ENCODE peak calls at places on chromosomes 1 and 21, in seven cellular contexts. J, F, M, T, C, N and Z are unnamed samples.

GRCh38 chr1:152878042-152878441 is at the start of gene SMCP:
- DNase-seq in M (peak; percentile 9), C (no peak), T (no peak), F (no peak), J (no peak), N (no peak), Z (no peak)

GRCh38 chr1:174818951-174819350 is 180.8 kb upstream of the CACYBP start:
- DNase-seq in C (no peak), T (no peak), J (no peak), F (no peak), M (no peak), N (no peak), Z (no peak)

GRCh38 chr1:46368781-46369180 is 25.3 kb upstream of the FAAH start:
- DNase-seq in T (no peak), M (no peak), J (no peak), N (no peak), F (no peak), C (no peak), Z (no peak)

GRCh38 chr1:62621907-62622306 is 24.6 kb downstream of the ANGPTL3 start:
- DNase-seq in F (no peak), C (peak; percentile 60), M (peak; percentile 13), J (peak; percentile 76), N (no peak), T (peak; percentile 12), Z (no peak)

GRCh38 chr1:227225715-227226346 is 92.5 kb downstream of the CDC42BPA start:
- DNase-seq in C (no peak), F (no peak), J (no peak), M (no peak), N (no peak), T (no peak), Z (no peak)

GRCh38 chr1:100882622-100883186 is 11.9 kb downstream of the EXTL2 start:
- DNase-seq in C (no peak), M (no peak), N (no peak), F (no peak), T (no peak), J (no peak), Z (no peak)

GRCh38 chr1:9687120-9687875 is 35.8 kb downstream of the PIK3CD start:
- DNase-seq in F (peak; percentile 70), C (no peak), M (peak; percentile 80), N (no peak), J (peak; percentile 60), T (no peak), Z (peak; percentile 78)

GRCh38 chr1:208600456-208600855 is 356.3 kb upstream of the PLXNA2 start:
- DNase-seq in J (no peak), C (no peak), F (no peak), M (no peak), N (no peak), T (no peak), Z (no peak)

GRCh38 chr1:246565751-246566127 is 322 bp downstream of the TFB2M start:
- DNase-seq in F (no peak), C (no peak), N (no peak), T (no peak), M (no peak), J (no peak), Z (no peak)

GRCh38 chr1:119711804-119712341 is at the start of gene PHGDH:
- DNase-seq in M (peak; percentile 82), T (peak; percentile 57), N (no peak), C (peak; percentile 8), F (peak; percentile 87), J (peak; percentile 76), Z (peak; percentile 59)

GRCh38 chr1:206895320-206895719 is 1.9 kb upstream of the IL24 start:
- DNase-seq in N (no peak), J (no peak), F (no peak), T (no peak), C (no peak), M (no peak), Z (no peak)

GRCh38 chr21:33478858-33479678 is 706 bp downstream of the TMEM50B start:
- DNase-seq in J (peak; percentile 69), F (no peak), M (peak; percentile 46), N (no peak), T (no peak), C (no peak), Z (peak; percentile 60)

GRCh38 chr1:54248966-54249365 is 49.0 kb downstream of the MRPL37 start:
- DNase-seq in J (no peak), M (no peak), C (no peak), N (no peak), F (no peak), T (no peak), Z (no peak)

GRCh38 chr1:58991305-58991704 is 207.5 kb upstream of the JUN start:
- DNase-seq in F (no peak), N (no peak), T (no peak), M (no peak), C (no peak), J (no peak), Z (no peak)

GRCh38 chr1:169049258-169049936 is 57.1 kb upstream of the ATP1B1 start:
- DNase-seq in J (no peak), T (no peak), F (no peak), M (no peak), N (no peak), C (no peak), Z (no peak)

GRCh38 chr1:61055110-61055614 is 27.2 kb upstream of the NFIA start:
- DNase-seq in N (no peak), M (peak; percentile 35), C (no peak), F (peak; percentile 72), T (peak; percentile 36), J (no peak), Z (no peak)

GRCh38 chr1:212545941-212546638 is 62.5 kb upstream of the ATF3 start:
- DNase-seq in N (no peak), C (no peak), F (peak; percentile 78), T (peak; percentile 79), J (no peak), M (peak; percentile 6), Z (no peak)

GRCh38 chr1:229607370-229607769 is 18.6 kb downstream of the TAF5L start:
- DNase-seq in T (no peak), N (no peak), J (no peak), C (no peak), F (no peak), M (no peak), Z (no peak)

GRCh38 chr1:228960705-228961104 is 225.4 kb downstream of the RHOU start:
- DNase-seq in J (no peak), M (no peak), C (no peak), N (no peak), T (no peak), F (peak; percentile 49), Z (no peak)

GRCh38 chr1:158180741-158181576 is at the start of gene CD1D:
- DNase-seq in J (peak; percentile 82), M (peak; percentile 16), T (no peak), N (no peak), C (no peak), F (peak; percentile 67), Z (peak; percentile 73)

DNA sequence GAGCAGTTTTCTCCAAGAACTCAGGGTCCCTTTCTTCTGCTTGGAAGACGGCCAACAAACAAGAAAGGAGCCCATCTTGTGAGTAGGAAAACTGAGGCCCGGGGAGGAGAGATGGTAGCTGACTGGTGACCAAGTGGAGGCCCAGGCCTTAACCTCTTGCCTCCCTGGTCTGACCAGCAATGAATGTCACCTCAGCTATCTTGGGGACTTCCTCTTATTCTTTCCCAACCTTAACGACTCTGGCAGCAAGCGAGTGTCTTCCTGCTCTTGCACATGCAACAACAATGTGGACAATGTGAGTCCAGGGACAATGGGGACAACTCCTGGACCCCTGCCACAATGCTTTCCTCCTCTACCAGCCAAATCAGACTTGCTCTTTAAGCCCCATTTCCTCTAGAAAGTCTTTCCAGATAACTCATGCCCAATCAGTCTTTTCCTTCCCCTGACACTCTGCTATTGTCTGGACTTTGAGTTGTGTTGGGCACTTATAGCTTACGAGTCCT is 12.6 kb downstream of the HSPG2 start:
- DNase-seq in T (no peak), F (peak; percentile 74), C (no peak), J (no peak), M (no peak), N (no peak), Z (no peak)
- TF ChIP-seq POLR2A in T (no peak), F (no peak), C (no peak), J (no peak), M (no peak), N (no peak), Z (no peak)

DNA sequence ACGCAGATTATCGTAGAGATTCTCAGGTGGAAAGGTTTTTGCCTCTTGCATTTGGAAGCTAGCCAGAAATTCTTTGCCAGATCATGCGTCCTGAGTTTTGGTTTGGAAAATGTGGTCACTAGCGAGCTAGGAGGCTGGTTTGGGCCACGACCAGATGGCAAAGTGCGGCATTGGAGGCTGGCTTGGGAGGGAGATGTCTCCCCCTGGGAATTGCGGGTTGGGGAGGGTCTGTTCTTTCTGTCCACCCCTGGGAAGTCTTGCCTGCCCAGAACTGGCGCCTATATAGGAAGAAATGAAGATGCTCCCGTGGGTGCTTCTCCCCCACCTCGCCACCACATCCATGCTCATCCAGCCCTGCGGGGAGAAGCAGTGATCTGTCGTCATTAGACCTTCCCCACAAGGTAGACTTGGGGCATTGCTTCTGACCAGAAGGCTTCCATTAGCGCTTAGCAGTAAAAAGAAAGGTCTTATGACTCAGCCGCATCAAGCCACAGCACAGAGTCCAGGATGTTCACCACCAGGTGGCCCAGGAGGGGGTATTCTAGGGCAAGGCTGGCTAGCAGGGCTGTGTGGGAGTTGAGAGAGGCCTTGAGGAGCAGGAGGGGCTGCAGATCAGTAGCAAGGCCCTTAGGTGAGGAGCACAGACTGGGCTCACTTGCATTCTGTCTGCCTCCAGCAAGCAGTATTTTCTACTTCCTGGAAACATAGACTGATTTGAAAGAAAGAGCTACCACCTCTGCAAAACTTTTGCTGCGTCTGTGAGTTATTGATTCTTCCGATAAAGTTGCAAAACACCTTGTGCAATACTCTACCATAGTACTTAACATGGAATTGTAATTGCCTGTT is 1.5 kb upstream of the PTP4A2 start:
- DNase-seq in F (no peak), C (peak; percentile 86), T (peak; percentile 48), J (peak; percentile 72), M (peak; percentile 74), N (no peak), Z (peak; percentile 84)
- H3K4me1 ChIP-seq in F (peaks cover 58% of the 10 kb centered on the region), C (peaks cover 39% of the 10 kb centered on the region), T (peaks cover 42% of the 10 kb centered on the region), J (peaks cover 32% of the 10 kb centered on the region), M (peaks cover 48% of the 10 kb centered on the region), N (peaks cover 18% of the 10 kb centered on the region), Z (peaks cover 9% of the 10 kb centered on the region)

GRCh38 chr1:24319962-24320361 is 805 bp downstream of the GRHL3 start:
- DNase-seq in F (no peak), J (no peak), M (no peak), C (no peak), N (no peak), T (no peak), Z (no peak)

GRCh38 chr1:24322636-24323177 is 3.5 kb downstream of the GRHL3 start:
- DNase-seq in N (no peak), C (no peak), J (no peak), F (no peak), M (no peak), T (no peak), Z (no peak)

GRCh38 chr1:24321150-24321549 is 2.0 kb downstream of the GRHL3 start:
- DNase-seq in F (no peak), T (no peak), J (no peak), N (no peak), C (no peak), M (no peak), Z (no peak)

GRCh38 chr1:24323281-24323680 is 4.1 kb downstream of the GRHL3 start:
- DNase-seq in M (no peak), T (no peak), N (no peak), F (no peak), C (no peak), J (no peak), Z (no peak)

GRCh38 chr1:24321712-24322635 is 2.8 kb downstream of the GRHL3 start:
- DNase-seq in M (peak; percentile 51), J (peak; percentile 70), T (no peak), N (no peak), F (peak; percentile 73), C (no peak), Z (peak; percentile 67)
- TF ChIP-seq POLR2A in M (peak; percentile 34), J (peak; percentile 65), T (no peak), N (no peak), F (no peak), C (peak; percentile 18), Z (no peak)

GRCh38 chr1:179883040-179883501 is 986 bp downstream of the TOR1AIP1 start:
- DNase-seq in N (no peak), J (no peak), C (no peak), M (no peak), T (no peak), F (no peak), Z (peak; percentile 76)
- H3K4me1 ChIP-seq in N (no peaks in the 10 kb centered on the region), J (peaks cover 14% of the 10 kb centered on the region), C (peaks cover 8% of the 10 kb centered on the region), M (peaks cover 46% of the 10 kb centered on the region), T (peaks cover 25% of the 10 kb centered on the region), F (peaks cover 54% of the 10 kb centered on the region), Z (no peaks in the 10 kb centered on the region)